ENCODE peak calls at places on chromosomes 13 and 19, in five cellular contexts. H, I, B, S and M are unnamed samples.

GRCh38 chr13:29547135-29547534 is 48.4 kb downstream of the SLC7A1 start:
- DNase-seq in S (no peak), B (no peak), I (no peak), H (no peak), M (no peak)

GRCh38 chr13:52968074-52968700 is 60.4 kb upstream of the OLFM4 start:
- DNase-seq in S (peak), B (peak), H (peak), I (peak), M (peak)

GRCh38 chr13:111383591-111384440 is 63.4 kb downstream of the TEX29 start:
- DNase-seq in I (no peak), S (no peak), B (no peak), H (no peak), M (no peak)

GRCh38 chr13:27280009-27280646 is 9.5 kb downstream of the RASL11A start:
- DNase-seq in B (peak), S (no peak), H (no peak), I (no peak), M (no peak)

GRCh38 chr13:113125506-113126264 is 3.1 kb downstream of the F10 start:
- DNase-seq in H (no peak), S (peak), I (no peak), B (no peak), M (no peak)

GRCh38 chr13:80359459-80360297 is 18.8 kb upstream of the SPRY2 start:
- DNase-seq in B (no peak), I (no peak), S (no peak), H (peak), M (no peak)

GRCh38 chr13:61905054-61905453 is 489.4 kb upstream of the PCDH20 start:
- DNase-seq in H (no peak), S (no peak), I (no peak), B (no peak), M (no peak)

GRCh38 chr13:41995946-41996345 is 35.0 kb upstream of the VWA8 start:
- DNase-seq in I (no peak), H (no peak), S (peak), B (peak), M (no peak)

GRCh38 chr13:20401958-20402856 is 123.5 kb downstream of the CRYL1 start:
- DNase-seq in B (peak), I (no peak), S (no peak), H (no peak), M (no peak)

GRCh38 chr19:5290336-5291262 is 50.0 kb downstream of the PTPRS start:
- DNase-seq in H (no peak), S (no peak), I (no peak), B (no peak), M (no peak)
- H3K4me3 ChIP-seq in H (no peak), S (peak), I (no peak), B (no peak), M (no peak)

GRCh38 chr19:18774107-18774506 is 17.0 kb downstream of the COMP start:
- DNase-seq in S (no peak), B (no peak), H (no peak), I (no peak), M (no peak)
- H3K4me3 ChIP-seq in S (no peak), B (no peak), H (no peak), I (no peak), M (no peak)

GRCh38 chr19:37817180-37817911 is 38.0 kb upstream of the ZNF573 start:
- DNase-seq in H (peak), B (peak), S (peak), I (peak), M (no peak)
- H3K4me3 ChIP-seq in H (peak), B (peak), S (peak), I (peak), M (no peak)

DNA sequence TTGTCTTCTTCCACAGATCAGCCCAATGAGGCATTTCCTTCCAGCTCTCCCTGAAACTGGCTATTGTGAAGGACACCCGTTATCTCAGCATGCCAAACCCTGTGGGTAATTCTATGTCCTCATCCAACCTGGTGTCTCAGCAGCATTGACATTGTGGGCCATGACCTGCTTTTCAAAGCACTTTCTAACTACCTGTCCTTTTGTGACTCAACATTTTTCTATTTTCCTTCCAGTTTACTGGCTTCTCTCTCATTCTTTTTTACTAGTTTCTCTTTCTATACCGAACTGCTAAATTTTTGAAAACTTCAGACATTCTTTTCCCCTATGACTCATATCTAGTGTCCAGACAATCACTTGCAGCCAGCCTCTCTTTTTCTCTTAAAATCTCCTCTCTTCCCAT is 136.4 kb upstream of the HTR2A start:
- DNase-seq in H (no peak), I (no peak), S (no peak), B (peak), M (no peak)
- H3K4me3 ChIP-seq in H (no peak), I (no peak), S (no peak), B (peak), M (no peak)

GRCh38 chr19:49486710-49487276 is 615 bp upstream of the RPL13A start:
- DNase-seq in I (no peak), B (no peak), S (no peak), H (no peak), M (no peak)
- H3K4me3 ChIP-seq in I (no peak), B (no peak), S (peak), H (no peak), M (peak)

DNA sequence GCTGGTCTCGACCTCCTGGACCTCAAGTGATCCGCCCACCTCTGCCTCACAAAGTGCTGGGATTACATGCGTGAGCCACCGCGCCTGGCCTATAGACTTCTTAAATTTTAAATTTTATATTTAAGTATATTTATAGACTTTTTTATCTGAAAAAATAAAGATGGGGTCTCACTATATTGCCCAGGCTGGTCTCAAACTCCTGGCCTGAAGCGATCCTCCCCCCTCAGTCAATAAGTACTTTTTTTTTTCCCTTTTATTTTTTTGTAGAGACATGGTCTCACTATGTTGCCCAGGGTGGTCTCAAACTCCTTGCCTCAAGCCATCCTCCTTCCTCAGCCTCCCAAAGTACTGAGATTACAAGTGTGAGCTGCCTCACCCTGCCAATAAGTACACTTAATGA is 1.9 kb downstream of the SERTAD1 start:
- DNase-seq in B (no peak), S (no peak), H (no peak), I (no peak), M (no peak)
- H3K4me3 ChIP-seq in B (peak), S (peak), H (no peak), I (no peak), M (no peak)

DNA sequence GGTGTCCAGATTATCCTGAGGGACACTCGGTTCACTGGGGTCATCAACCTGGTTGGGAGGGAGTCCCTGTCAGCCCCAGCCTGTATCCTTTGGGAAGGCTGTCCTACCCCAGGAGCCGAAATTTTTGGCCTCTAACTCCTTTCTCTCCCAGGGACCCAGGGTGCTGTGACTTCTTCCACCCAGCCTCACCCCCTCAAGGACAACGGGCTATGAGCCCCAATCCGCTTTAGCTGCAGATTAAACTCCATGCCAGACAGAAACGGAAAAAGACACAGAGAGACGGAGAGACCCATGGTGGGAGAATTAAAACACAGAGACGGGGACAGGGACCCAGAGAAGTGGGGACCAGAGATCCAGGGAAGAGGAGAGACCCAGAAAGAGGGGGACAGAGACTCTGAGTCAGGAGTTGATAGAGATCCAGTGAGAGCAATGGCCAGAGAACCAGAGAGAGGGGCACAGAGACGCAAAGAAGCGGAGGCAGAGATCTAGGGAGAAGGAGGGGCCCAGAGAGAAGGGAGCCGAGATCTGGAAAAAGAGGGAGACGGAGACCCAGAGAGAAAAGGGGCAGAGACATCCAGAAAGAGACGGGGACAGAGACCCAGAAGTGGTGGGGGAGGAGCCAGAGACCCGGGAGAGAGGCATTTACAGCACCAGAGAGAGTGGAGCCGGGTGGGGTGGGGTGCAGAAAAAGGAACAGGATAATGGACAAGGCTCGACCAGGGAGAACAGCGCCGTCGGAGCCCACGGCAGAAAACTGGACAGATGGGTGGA is 703 bp downstream of the SLC17A7 start:
- DNase-seq in H (no peak), I (no peak), S (no peak), B (no peak), M (no peak)
- H3K4me3 ChIP-seq in H (peak), I (no peak), S (peak), B (no peak), M (no peak)

GRCh38 chr19:409006-409514 is at the start of gene C2CD4C:
- DNase-seq in B (no peak), H (peak), S (peak), I (no peak), M (no peak)

GRCh38 chr19:406999-407491 is 1.9 kb downstream of the C2CD4C start:
- DNase-seq in B (no peak), S (no peak), H (no peak), I (no peak), M (no peak)

GRCh38 chr19:407501-408440 is 1.2 kb downstream of the C2CD4C start:
- DNase-seq in I (no peak), S (peak), B (no peak), H (no peak), M (no peak)

GRCh38 chr19:409515-410242 is 732 bp upstream of the C2CD4C start:
- DNase-seq in B (no peak), I (no peak), S (no peak), H (no peak), M (no peak)

GRCh38 chr19:408441-409005 is 424 bp downstream of the C2CD4C start:
- DNase-seq in S (peak), B (no peak), I (no peak), H (no peak), M (no peak)
- H3K4me3 ChIP-seq in S (peak), B (peak), I (peak), H (peak), M (no peak)

GRCh38 chr13:84137292-84137691 is 255.0 kb upstream of the SLITRK1 start:
- DNase-seq in I (peak), B (peak), S (no peak), H (no peak), M (peak)
- H3K4me3 ChIP-seq in I (no peak), B (no peak), S (peak), H (no peak), M (peak)